ENCODE peak calls at places on chromosomes 13 and 19, in four cellular contexts. Q, I, U and M are unnamed samples.

GRCh38 chr13:97912139-97912535 is 41.3 kb upstream of the IPO5 start:
- DNase-seq in I (no peak), Q (no peak), U (no peak), M (no peak)

GRCh38 chr13:95296326-95296939 is 4.8 kb downstream of the ABCC4 start:
- DNase-seq in Q (no peak), I (no peak), U (no peak), M (peak; percentile 64)

GRCh38 chr13:31970237-31970930 is 61.2 kb upstream of the FRY start:
- DNase-seq in U (no peak), I (no peak), Q (no peak), M (no peak)

GRCh38 chr13:42876810-42877550 is 95.6 kb downstream of the FAM216B start:
- DNase-seq in U (no peak), Q (no peak), I (no peak), M (no peak)

GRCh38 chr19:10226021-10226375 is 5.1 kb downstream of the S1PR2 start:
- DNase-seq in Q (no peak), I (no peak), U (no peak), M (no peak)

GRCh38 chr19:44848036-44848804 is 2.1 kb downstream of the NECTIN2 start:
- DNase-seq in Q (peak; percentile 57), U (no peak), I (no peak), M (no peak)

GRCh38 chr19:37999309-38000213 is 92.6 kb downstream of the SIPA1L3 start:
- DNase-seq in U (peak; percentile 43), I (no peak), Q (peak; percentile 67), M (no peak)

GRCh38 chr19:40777795-40778044 is 327 bp upstream of the RAB4B start:
- DNase-seq in Q (no peak), U (no peak), I (no peak), M (no peak)

GRCh38 chr13:39510296-39510695 is 92.7 kb downstream of the LHFPL6 start:
- DNase-seq in I (no peak), Q (no peak), U (no peak), M (no peak)

GRCh38 chr13:113861433-113862030 is 2.3 kb downstream of the GAS6 start:
- DNase-seq in I (no peak), U (no peak), Q (peak; percentile 65), M (no peak)

GRCh38 chr13:74978596-74978995 is 503.4 kb downstream of the TBC1D4 start:
- DNase-seq in U (no peak), I (no peak), Q (no peak), M (no peak)

GRCh38 chr19:3441986-3442329 is 38.4 kb downstream of the SMIM24 start:
- DNase-seq in I (no peak), U (no peak), Q (no peak), M (no peak)

GRCh38 chr13:78241278-78241919 is 322.8 kb upstream of the EDNRB start:
- DNase-seq in Q (peak; percentile 52), U (no peak), I (no peak), M (no peak)

GRCh38 chr19:1503089-1503924 is 9.5 kb downstream of the ADAMTSL5 start:
- DNase-seq in I (no peak), U (no peak), Q (no peak), M (no peak)

GRCh38 chr13:63124863-63125262 is 1709.2 kb upstream of the PCDH20 start:
- DNase-seq in I (no peak), Q (no peak), U (no peak), M (no peak)

GRCh38 chr13:110271313-110271712 is 35.6 kb downstream of the COL4A1 start:
- DNase-seq in I (no peak), Q (no peak), U (no peak), M (no peak)

GRCh38 chr19:31350033-31350692 is 927 bp upstream of the TSHZ3 start:
- DNase-seq in I (no peak), U (no peak), Q (peak; percentile 71), M (no peak)

GRCh38 chr13:28575200-28575599 is 80.3 kb upstream of the FLT1 start:
- DNase-seq in U (no peak), I (no peak), Q (no peak), M (no peak)

GRCh38 chr19:46955114-46955812 is 64.4 kb upstream of the NPAS1 start:
- DNase-seq in Q (no peak), I (no peak), U (no peak), M (no peak)

GRCh38 chr13:79935121-79935520 is 405.8 kb downstream of the SPRY2 start:
- DNase-seq in U (no peak), Q (no peak), I (no peak), M (no peak)

GRCh38 chr19:51195316-51195586 is 29.6 kb upstream of the CD33 start:
- DNase-seq in I (no peak), U (no peak), Q (no peak), M (no peak)

DNA sequence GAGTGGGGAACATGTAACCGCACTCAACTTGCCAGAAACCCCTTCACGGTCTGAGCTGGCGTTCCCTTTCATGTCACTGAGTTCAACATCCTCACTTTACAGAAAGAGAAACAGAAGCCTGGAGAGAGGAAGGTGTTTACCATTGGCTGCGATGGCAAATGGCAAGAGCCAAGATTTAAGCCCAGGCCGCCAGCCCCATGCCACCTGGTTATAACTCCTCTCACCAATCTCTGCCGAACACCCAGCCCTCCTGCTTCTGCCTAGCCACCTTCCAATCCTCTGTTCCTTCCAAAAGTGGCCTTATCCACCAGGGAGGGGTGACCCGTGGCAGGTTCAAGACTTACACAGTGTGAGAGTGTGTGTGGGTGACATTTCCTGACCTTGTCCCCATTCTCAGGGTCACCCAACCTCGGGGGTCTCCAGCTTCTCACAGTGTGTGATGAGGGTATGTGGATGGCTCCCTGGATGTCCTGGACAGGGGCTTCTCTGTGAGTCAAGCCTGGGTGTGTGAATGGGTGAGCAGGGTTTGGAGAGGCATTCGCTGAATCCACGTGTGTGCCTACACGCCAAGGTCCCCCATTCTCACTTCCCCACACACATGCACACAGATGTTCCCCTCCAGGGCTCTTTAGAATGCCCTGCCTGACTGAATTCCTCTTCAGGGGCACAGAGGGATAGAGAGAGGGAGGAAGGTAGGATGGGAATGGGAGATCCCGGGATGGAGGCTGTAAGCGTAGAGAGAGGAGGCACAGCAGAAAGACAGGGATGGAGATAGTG is 1.2 kb downstream of the CADM4 start:
- DNase-seq in Q (no peak), U (no peak), I (no peak), M (no peak)
- H3K4me1 ChIP-seq in Q (peaks cover 3% of the 10 kb centered on the region), U (peaks cover 63% of the 10 kb centered on the region), I (peaks cover 9% of the 10 kb centered on the region), M (no peaks in the 10 kb centered on the region)

DNA sequence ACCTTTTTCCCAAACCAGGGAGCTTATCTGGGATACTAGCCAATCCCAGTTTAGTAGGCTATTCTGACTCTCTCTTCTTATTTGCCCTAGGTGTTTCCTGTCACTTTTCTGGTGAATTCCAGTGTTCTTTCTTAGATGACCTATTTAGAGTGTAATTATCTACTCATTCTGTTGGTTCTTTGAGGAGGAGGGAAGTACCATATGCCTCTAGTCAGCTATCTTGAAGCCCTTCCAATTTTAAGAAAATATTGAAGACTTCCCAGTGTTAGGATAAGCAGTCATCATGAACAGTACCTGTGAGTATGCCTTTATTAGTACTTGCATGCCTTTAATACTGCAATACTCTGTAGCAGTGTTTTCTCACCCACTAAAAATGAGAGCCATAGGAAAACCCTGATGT is 724.3 kb upstream of the SLITRK1 start:
- DNase-seq in I (no peak), U (no peak), Q (no peak), M (no peak)
- H3K4me1 ChIP-seq in I (peaks cover 20% of the 10 kb centered on the region), U (peaks cover 6% of the 10 kb centered on the region), Q (no peaks in the 10 kb centered on the region), M (no peaks in the 10 kb centered on the region)

GRCh38 chr13:24162604-24163003 is 2.1 kb downstream of the SPATA13 start:
- DNase-seq in U (no peak), I (no peak), Q (no peak), M (no peak)
- H3K4me1 ChIP-seq in U (peaks cover 66% of the 10 kb centered on the region), I (peaks cover 10% of the 10 kb centered on the region), Q (peaks cover 3% of the 10 kb centered on the region), M (peaks cover 6% of the 10 kb centered on the region)

DNA sequence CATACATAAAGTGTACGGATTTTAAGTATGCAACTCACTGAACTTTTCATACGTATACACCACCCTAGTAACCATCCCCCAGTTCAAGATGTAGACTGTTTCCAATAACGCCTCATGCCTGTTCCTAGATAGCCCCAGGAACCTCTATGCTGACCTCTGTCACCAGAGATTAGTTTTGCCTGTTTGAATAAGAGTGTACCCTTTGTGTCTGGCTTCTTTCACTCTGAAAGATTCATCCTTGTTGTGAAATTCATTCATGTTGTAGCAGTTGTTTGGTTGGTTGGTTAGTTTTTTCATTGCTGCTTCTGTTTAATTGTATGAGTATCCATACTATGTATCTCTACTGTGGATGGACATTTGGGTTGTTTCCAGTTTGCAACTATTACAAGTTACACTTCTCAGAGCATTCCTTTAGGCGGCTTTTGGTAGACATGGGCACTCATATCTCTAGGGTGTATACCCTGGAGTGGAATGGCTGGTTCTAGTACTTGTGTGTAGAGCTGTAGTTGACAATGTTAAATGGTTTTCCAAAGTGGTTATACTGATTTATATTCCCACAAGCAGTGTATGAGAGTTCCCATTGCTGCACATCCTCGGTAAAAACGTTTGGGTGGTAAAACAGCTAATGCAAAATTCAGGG is 1.6 kb downstream of the RNASEH2B start:
- DNase-seq in I (no peak), Q (no peak), U (no peak), M (no peak)
- H3K4me1 ChIP-seq in I (peaks cover 49% of the 10 kb centered on the region), Q (peaks cover 2% of the 10 kb centered on the region), U (peaks cover 61% of the 10 kb centered on the region), M (peaks cover 3% of the 10 kb centered on the region)

GRCh38 chr19:5216141-5216847 is 124.3 kb downstream of the PTPRS start:
- DNase-seq in U (no peak), Q (no peak), I (no peak), M (no peak)
- H3K4me1 ChIP-seq in U (no peaks in the 10 kb centered on the region), Q (no peaks in the 10 kb centered on the region), I (no peaks in the 10 kb centered on the region), M (no peaks in the 10 kb centered on the region)

GRCh38 chr19:54138777-54139256 is 1.3 kb downstream of the CNOT3 start:
- DNase-seq in Q (no peak), U (no peak), I (no peak), M (no peak)
- H3K4me1 ChIP-seq in Q (peaks cover 5% of the 10 kb centered on the region), U (peaks cover 48% of the 10 kb centered on the region), I (peaks cover 38% of the 10 kb centered on the region), M (peaks cover 19% of the 10 kb centered on the region)

GRCh38 chr19:7213628-7214328 is 80.4 kb downstream of the INSR start:
- DNase-seq in I (no peak), Q (no peak), U (no peak), M (no peak)
- H3K4me1 ChIP-seq in I (peaks cover 45% of the 10 kb centered on the region), Q (peaks cover 3% of the 10 kb centered on the region), U (peaks cover 44% of the 10 kb centered on the region), M (peaks cover 29% of the 10 kb centered on the region)

GRCh38 chr13:44918323-44919102 is 70.8 kb downstream of the NUFIP1 start:
- DNase-seq in Q (peak; percentile 95), I (peak; percentile 78), U (peak; percentile 75), M (peak; percentile 90)

GRCh38 chr13:44920013-44920412 is 69.3 kb downstream of the NUFIP1 start:
- DNase-seq in I (no peak), Q (no peak), U (no peak), M (no peak)

GRCh38 chr13:44921931-44922758 is 67.1 kb downstream of the NUFIP1 start:
- DNase-seq in U (peak; percentile 54), I (peak; percentile 62), Q (no peak), M (peak; percentile 73)

GRCh38 chr13:44919103-44919804 is 70.0 kb downstream of the NUFIP1 start:
- DNase-seq in Q (no peak), U (no peak), I (no peak), M (no peak)

GRCh38 chr13:44921478-44921877 is 67.8 kb downstream of the NUFIP1 start:
- DNase-seq in I (no peak), U (no peak), Q (no peak), M (no peak)
- H3K4me1 ChIP-seq in I (peaks cover 49% of the 10 kb centered on the region), U (peaks cover 46% of the 10 kb centered on the region), Q (no peaks in the 10 kb centered on the region), M (peaks cover 3% of the 10 kb centered on the region)

GRCh38 chr13:112714366-112714765 is 24.5 kb downstream of the ATP11A start:
- DNase-seq in I (no peak), Q (no peak), U (no peak), M (no peak)
- H3K4me1 ChIP-seq in I (peaks cover 16% of the 10 kb centered on the region), Q (peaks cover 18% of the 10 kb centered on the region), U (peaks cover 32% of the 10 kb centered on the region), M (peaks cover 17% of the 10 kb centered on the region)